ENCODE peak calls at places on chromosome 13, in ten cellular contexts. One of them, this sample, is unnamed.
A peak's percentile ranks its signal among the peaks of the same experiment; 100 is the strongest.

GRCh38 chr13:95153647-95154405 is 147.4 kb downstream of the ABCC4 start:
- DNase-seq in brain microvascular endothelial cell: no peak
- DNase-seq in esophagus muscularis mucosa: no peak
- DNase-seq in uterus: no peak
- DNase-seq in cardiac muscle cell: no peak
- DNase-seq in fibroblast of lung: peak; percentile 14
- DNase-seq in heart left ventricle: no peak
- DNase-seq in hepatocyte: no peak
- DNase-seq in ascending aorta: no peak
- DNase-seq in lung: no peak
- DNase-seq in this sample: no peak

GRCh38 chr13:101752432-101752831 is 300.0 kb downstream of the ITGBL1 start:
- DNase-seq in ascending aorta: no peak
- DNase-seq in heart left ventricle: no peak
- DNase-seq in esophagus muscularis mucosa: no peak
- DNase-seq in brain microvascular endothelial cell: no peak
- DNase-seq in hepatocyte: no peak
- DNase-seq in fibroblast of lung: no peak
- DNase-seq in uterus: no peak
- DNase-seq in cardiac muscle cell: no peak
- DNase-seq in lung: no peak
- DNase-seq in this sample: no peak

GRCh38 chr13:109357751-109358150 is 428.6 kb downstream of the IRS2 start:
- DNase-seq in lung: no peak
- DNase-seq in hepatocyte: no peak
- DNase-seq in brain microvascular endothelial cell: no peak
- DNase-seq in esophagus muscularis mucosa: no peak
- DNase-seq in ascending aorta: no peak
- DNase-seq in cardiac muscle cell: no peak
- DNase-seq in heart left ventricle: no peak
- DNase-seq in fibroblast of lung: peak; percentile 98
- DNase-seq in uterus: no peak
- DNase-seq in this sample: no peak

GRCh38 chr13:98310485-98311199 is 133.6 kb upstream of the RNF113B start:
- DNase-seq in lung: no peak
- DNase-seq in fibroblast of lung: no peak
- DNase-seq in heart left ventricle: no peak
- DNase-seq in uterus: no peak
- DNase-seq in hepatocyte: no peak
- DNase-seq in esophagus muscularis mucosa: no peak
- DNase-seq in cardiac muscle cell: no peak
- DNase-seq in ascending aorta: no peak
- DNase-seq in brain microvascular endothelial cell: no peak
- DNase-seq in this sample: no peak

GRCh38 chr13:66586489-66586888 is 643.6 kb downstream of the PCDH9 start:
- DNase-seq in lung: no peak
- DNase-seq in ascending aorta: no peak
- DNase-seq in fibroblast of lung: peak; percentile 47
- DNase-seq in hepatocyte: no peak
- DNase-seq in heart left ventricle: no peak
- DNase-seq in brain microvascular endothelial cell: no peak
- DNase-seq in uterus: no peak
- DNase-seq in esophagus muscularis mucosa: no peak
- DNase-seq in cardiac muscle cell: no peak
- DNase-seq in this sample: no peak

GRCh38 chr13:26759156-26759906 is 1.3 kb downstream of the GPR12 start:
- DNase-seq in ascending aorta: no peak
- DNase-seq in cardiac muscle cell: no peak
- DNase-seq in hepatocyte: no peak
- DNase-seq in esophagus muscularis mucosa: no peak
- DNase-seq in heart left ventricle: no peak
- DNase-seq in uterus: no peak
- DNase-seq in fibroblast of lung: no peak
- DNase-seq in lung: no peak
- DNase-seq in brain microvascular endothelial cell: no peak
- DNase-seq in this sample: no peak

GRCh38 chr13:32549788-32550187 is 11.2 kb upstream of the N4BP2L2 start:
- DNase-seq in heart left ventricle: no peak
- DNase-seq in fibroblast of lung: no peak
- DNase-seq in lung: no peak
- DNase-seq in ascending aorta: no peak
- DNase-seq in esophagus muscularis mucosa: no peak
- DNase-seq in hepatocyte: peak; percentile 13
- DNase-seq in brain microvascular endothelial cell: no peak
- DNase-seq in uterus: no peak
- DNase-seq in cardiac muscle cell: no peak
- DNase-seq in this sample: no peak

GRCh38 chr13:43303040-43303729 is 279.8 kb downstream of the DNAJC15 start:
- DNase-seq in hepatocyte: peak; percentile 83
- DNase-seq in uterus: peak; percentile 24
- DNase-seq in heart left ventricle: peak; percentile 68
- DNase-seq in brain microvascular endothelial cell: peak; percentile 47
- DNase-seq in esophagus muscularis mucosa: no peak
- DNase-seq in fibroblast of lung: peak; percentile 58
- DNase-seq in ascending aorta: no peak
- DNase-seq in cardiac muscle cell: peak; percentile 93
- DNase-seq in lung: peak; percentile 34
- DNase-seq in this sample: peak; percentile 43

GRCh38 chr13:52356327-52356726 is 49.6 kb downstream of the THSD1 start:
- DNase-seq in heart left ventricle: no peak
- DNase-seq in cardiac muscle cell: no peak
- DNase-seq in esophagus muscularis mucosa: no peak
- DNase-seq in lung: no peak
- DNase-seq in brain microvascular endothelial cell: peak; percentile 19
- DNase-seq in uterus: no peak
- DNase-seq in fibroblast of lung: peak; percentile 86
- DNase-seq in ascending aorta: no peak
- DNase-seq in hepatocyte: no peak
- DNase-seq in this sample: no peak

GRCh38 chr13:102470283-102470920 is 68.6 kb upstream of the FGF14 start:
- DNase-seq in hepatocyte: no peak
- DNase-seq in uterus: no peak
- DNase-seq in heart left ventricle: no peak
- DNase-seq in ascending aorta: no peak
- DNase-seq in cardiac muscle cell: no peak
- DNase-seq in brain microvascular endothelial cell: no peak
- DNase-seq in lung: no peak
- DNase-seq in fibroblast of lung: no peak
- DNase-seq in esophagus muscularis mucosa: no peak
- DNase-seq in this sample: no peak

GRCh38 chr13:33494596-33495214 is 209.2 kb upstream of the STARD13 start:
- DNase-seq in uterus: no peak
- DNase-seq in heart left ventricle: peak; percentile 37
- DNase-seq in ascending aorta: no peak
- DNase-seq in fibroblast of lung: peak; percentile 98
- DNase-seq in hepatocyte: peak; percentile 35
- DNase-seq in esophagus muscularis mucosa: no peak
- DNase-seq in cardiac muscle cell: no peak
- DNase-seq in lung: no peak
- DNase-seq in brain microvascular endothelial cell: peak; percentile 95
- DNase-seq in this sample: no peak

DNA sequence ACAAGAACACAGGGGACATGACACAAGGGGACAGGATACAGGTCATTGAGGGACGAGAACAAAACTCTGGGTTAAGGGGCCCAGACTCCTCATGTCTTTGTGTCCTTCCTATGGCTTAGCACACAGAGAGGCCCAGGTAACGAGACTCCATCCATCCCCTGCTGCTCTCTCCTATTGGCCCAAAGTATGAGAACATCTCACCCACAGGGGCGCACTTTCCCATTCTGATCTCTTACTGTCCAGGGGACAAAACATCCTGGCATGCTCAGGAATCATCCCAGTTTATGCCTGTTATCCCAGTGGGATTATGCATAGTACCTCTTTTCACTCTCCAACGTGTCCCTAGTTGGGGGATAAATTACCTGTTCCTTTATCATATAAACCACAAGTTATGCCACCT is 19.2 kb downstream of the C13orf42 start:
- DNase-seq in brain microvascular endothelial cell: no peak
- DNase-seq in cardiac muscle cell: no peak
- DNase-seq in uterus: no peak
- DNase-seq in esophagus muscularis mucosa: no peak
- DNase-seq in ascending aorta: no peak
- DNase-seq in hepatocyte: no peak
- DNase-seq in heart left ventricle: no peak
- DNase-seq in fibroblast of lung: no peak
- DNase-seq in lung: no peak
- DNase-seq in this sample: no peak
- TF ChIP-seq CTCF in brain microvascular endothelial cell: no peak
- TF ChIP-seq CTCF in cardiac muscle cell: no peak
- TF ChIP-seq CTCF in uterus: no peak
- TF ChIP-seq CTCF in esophagus muscularis mucosa: no peak
- TF ChIP-seq CTCF in ascending aorta: no peak
- TF ChIP-seq CTCF in hepatocyte: no peak
- TF ChIP-seq CTCF in heart left ventricle: no peak
- TF ChIP-seq CTCF in fibroblast of lung: no peak
- TF ChIP-seq CTCF in lung: no peak
- TF ChIP-seq CTCF in this sample: no peak

GRCh38 chr13:112450118-112450517 is 74.0 kb downstream of the SPACA7 start:
- DNase-seq in cardiac muscle cell: no peak
- DNase-seq in uterus: no peak
- DNase-seq in esophagus muscularis mucosa: no peak
- DNase-seq in lung: peak; percentile 24
- DNase-seq in ascending aorta: no peak
- DNase-seq in brain microvascular endothelial cell: no peak
- DNase-seq in fibroblast of lung: no peak
- DNase-seq in hepatocyte: no peak
- DNase-seq in heart left ventricle: no peak
- DNase-seq in this sample: no peak
- H3K27me3 ChIP-seq in cardiac muscle cell: peaks cover 25% of the 10 kb centered on the region
- H3K27me3 ChIP-seq in uterus: no peaks in the 10 kb centered on the region
- H3K27me3 ChIP-seq in esophagus muscularis mucosa: peaks cover 87% of the 10 kb centered on the region
- H3K27me3 ChIP-seq in lung: no peaks in the 10 kb centered on the region
- H3K27me3 ChIP-seq in ascending aorta: no peaks in the 10 kb centered on the region
- H3K27me3 ChIP-seq in brain microvascular endothelial cell: no peaks in the 10 kb centered on the region
- H3K27me3 ChIP-seq in fibroblast of lung: no peaks in the 10 kb centered on the region
- H3K27me3 ChIP-seq in hepatocyte: no peaks in the 10 kb centered on the region
- H3K27me3 ChIP-seq in heart left ventricle: peaks cover 5% of the 10 kb centered on the region
- H3K27me3 ChIP-seq in this sample: peaks cover 96% of the 10 kb centered on the region

DNA sequence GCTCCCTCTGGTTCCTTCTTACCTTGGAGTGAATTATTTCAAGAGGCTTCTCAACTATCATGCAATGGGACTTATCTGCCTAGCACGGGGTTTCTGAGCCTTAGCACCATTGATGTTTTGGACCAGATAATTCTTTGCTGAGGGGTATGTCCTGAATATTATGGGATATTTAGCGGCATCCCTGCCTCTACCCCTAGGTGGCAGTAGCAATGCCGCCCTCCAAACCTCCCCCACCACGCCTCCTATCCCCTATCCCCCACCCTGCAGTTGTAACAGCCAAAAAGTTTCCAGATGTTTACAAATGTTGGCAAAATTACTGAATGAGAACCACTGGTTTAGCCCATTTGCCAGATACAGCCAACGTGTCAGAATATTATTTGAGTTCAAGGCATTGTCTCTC is 125.5 kb downstream of the POSTN start:
- DNase-seq in lung: no peak
- DNase-seq in esophagus muscularis mucosa: no peak
- DNase-seq in uterus: no peak
- DNase-seq in ascending aorta: no peak
- DNase-seq in heart left ventricle: no peak
- DNase-seq in cardiac muscle cell: no peak
- DNase-seq in brain microvascular endothelial cell: no peak
- DNase-seq in hepatocyte: no peak
- DNase-seq in fibroblast of lung: no peak
- DNase-seq in this sample: no peak
- TF ChIP-seq CTCF in lung: no peak
- TF ChIP-seq CTCF in esophagus muscularis mucosa: no peak
- TF ChIP-seq CTCF in uterus: no peak
- TF ChIP-seq CTCF in ascending aorta: no peak
- TF ChIP-seq CTCF in heart left ventricle: no peak
- TF ChIP-seq CTCF in cardiac muscle cell: no peak
- TF ChIP-seq CTCF in brain microvascular endothelial cell: no peak
- TF ChIP-seq CTCF in hepatocyte: no peak
- TF ChIP-seq CTCF in fibroblast of lung: no peak
- TF ChIP-seq CTCF in this sample: no peak

DNA sequence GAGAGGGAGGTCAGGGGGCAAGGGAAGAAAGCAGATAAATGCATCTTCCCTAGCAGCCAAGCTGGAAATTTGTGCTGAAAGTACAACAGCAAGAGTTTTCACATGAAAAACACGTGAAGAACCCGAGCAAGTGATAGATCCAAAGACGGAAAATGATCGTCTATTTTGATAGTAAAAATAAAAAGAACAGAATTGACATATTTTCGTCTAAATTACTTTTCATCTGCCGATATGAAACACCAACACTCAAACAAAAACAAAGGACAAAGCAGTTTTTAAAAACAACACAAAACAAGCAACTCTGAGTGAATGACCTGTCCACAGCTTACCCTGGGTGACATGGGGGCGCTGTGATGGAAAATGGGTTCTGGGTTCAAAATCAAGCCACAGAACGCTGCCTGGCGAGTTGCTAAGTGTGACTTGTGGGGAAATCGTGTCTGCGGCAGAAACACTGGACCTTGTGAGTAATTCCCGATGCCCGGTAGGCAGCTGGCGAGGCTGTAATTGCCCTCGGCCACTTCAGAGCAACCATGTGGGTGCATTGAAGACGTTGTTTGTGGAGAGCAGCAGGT is 7.3 kb downstream of the SOX1 start:
- DNase-seq in heart left ventricle: no peak
- DNase-seq in hepatocyte: no peak
- DNase-seq in uterus: no peak
- DNase-seq in cardiac muscle cell: no peak
- DNase-seq in lung: no peak
- DNase-seq in ascending aorta: no peak
- DNase-seq in fibroblast of lung: no peak
- DNase-seq in brain microvascular endothelial cell: no peak
- DNase-seq in esophagus muscularis mucosa: no peak
- DNase-seq in this sample: no peak
- H3K27me3 ChIP-seq in heart left ventricle: peaks cover 93% of the 10 kb centered on the region
- H3K27me3 ChIP-seq in hepatocyte: peaks cover 97% of the 10 kb centered on the region
- H3K27me3 ChIP-seq in uterus: peaks cover 92% of the 10 kb centered on the region
- H3K27me3 ChIP-seq in cardiac muscle cell: peaks cover 100% of the 10 kb centered on the region
- H3K27me3 ChIP-seq in lung: peaks cover 37% of the 10 kb centered on the region
- H3K27me3 ChIP-seq in ascending aorta: peaks cover 10% of the 10 kb centered on the region
- H3K27me3 ChIP-seq in fibroblast of lung: peaks cover 20% of the 10 kb centered on the region
- H3K27me3 ChIP-seq in brain microvascular endothelial cell: peaks cover 42% of the 10 kb centered on the region
- H3K27me3 ChIP-seq in esophagus muscularis mucosa: peaks cover 92% of the 10 kb centered on the region
- H3K27me3 ChIP-seq in this sample: peaks cover 98% of the 10 kb centered on the region

GRCh38 chr13:87998081-87998480 is 326.9 kb downstream of the SLITRK5 start:
- DNase-seq in uterus: no peak
- DNase-seq in heart left ventricle: no peak
- DNase-seq in hepatocyte: no peak
- DNase-seq in fibroblast of lung: no peak
- DNase-seq in cardiac muscle cell: no peak
- DNase-seq in lung: no peak
- DNase-seq in ascending aorta: no peak
- DNase-seq in brain microvascular endothelial cell: no peak
- DNase-seq in esophagus muscularis mucosa: no peak
- DNase-seq in this sample: no peak
- TF ChIP-seq CTCF in uterus: no peak
- TF ChIP-seq CTCF in heart left ventricle: no peak
- TF ChIP-seq CTCF in hepatocyte: no peak
- TF ChIP-seq CTCF in fibroblast of lung: no peak
- TF ChIP-seq CTCF in cardiac muscle cell: no peak
- TF ChIP-seq CTCF in lung: no peak
- TF ChIP-seq CTCF in ascending aorta: no peak
- TF ChIP-seq CTCF in brain microvascular endothelial cell: no peak
- TF ChIP-seq CTCF in esophagus muscularis mucosa: no peak
- TF ChIP-seq CTCF in this sample: no peak